ENCODE peak calls at places on chromosomes 1 and 21, in six cellular contexts. O, R, S, E, I and A are unnamed samples.

GRCh38 chr1:24857528-24858133 is 72.4 kb downstream of the RUNX3 start:
- DNase-seq in O (no peak), R (no peak), S (no peak), E (no peak), I (no peak), A (no peak)

GRCh38 chr21:45950740-45951515 is 30.6 kb upstream of the COL6A1 start:
- DNase-seq in O (no peak), R (no peak), S (no peak), E (peak), I (no peak), A (peak)

GRCh38 chr1:15703562-15703961 is 19.4 kb downstream of the PLEKHM2 start:
- DNase-seq in O (no peak), R (no peak), S (no peak), E (no peak), I (no peak), A (no peak)

GRCh38 chr1:94806451-94806861 is 13.7 kb upstream of the SLC44A3 start:
- DNase-seq in O (no peak), R (no peak), S (no peak), E (no peak), I (no peak), A (no peak)

GRCh38 chr1:226820935-226821718 is 49.3 kb upstream of the PSEN2 start:
- DNase-seq in O (no peak), R (no peak), S (no peak), E (no peak), I (no peak), A (no peak)

GRCh38 chr1:46569909-46570725 is 18.7 kb upstream of the KNCN start:
- DNase-seq in O (no peak), R (no peak), S (no peak), E (no peak), I (no peak), A (no peak)

GRCh38 chr1:31639543-31639942 is 5.1 kb downstream of the PEF1 start:
- DNase-seq in O (no peak), R (no peak), S (no peak), E (no peak), I (no peak), A (no peak)

GRCh38 chr1:112506731-112507130 is 2.0 kb upstream of the WNT2B start:
- DNase-seq in O (no peak), R (no peak), S (no peak), E (no peak), I (no peak), A (no peak)